ENCODE peak calls at places on chromosomes 11 and 22, in four cellular contexts. E, J, R and G are unnamed samples.

GRCh38 chr11:1084561-1085439 is 10.1 kb downstream of the MUC2 start:
- DNase-seq in R (no peak), E (peak), J (peak), G (no peak)

GRCh38 chr11:21814169-21814568 is 378.7 kb upstream of the ANO5 start:
- DNase-seq in E (no peak), R (peak), J (no peak), G (no peak)

GRCh38 chr11:1158681-1159525 is 1.1 kb downstream of the MUC5AC start:
- DNase-seq in R (no peak), J (no peak), E (peak), G (no peak)

GRCh38 chr11:72235351-72236057 is 8.5 kb downstream of the PHOX2A start:
- DNase-seq in E (no peak), R (no peak), J (peak), G (no peak)

GRCh38 chr11:10386861-10387208 is 68.2 kb upstream of the AMPD3 start:
- DNase-seq in E (no peak), J (no peak), R (no peak), G (no peak)

GRCh38 chr11:115194798-115195101 is 309.5 kb downstream of the CADM1 start:
- DNase-seq in R (no peak), J (no peak), E (no peak), G (no peak)

GRCh38 chr22:47139790-47140119 is 377.3 kb downstream of the TBC1D22A start:
- DNase-seq in E (no peak), J (no peak), R (no peak), G (no peak)

GRCh38 chr11:35798423-35798822 is 135.8 kb downstream of the TRIM44 start:
- DNase-seq in R (no peak), J (no peak), E (no peak), G (no peak)

GRCh38 chr11:109362059-109362458 is 59.9 kb upstream of the C11orf87 start:
- DNase-seq in J (no peak), E (no peak), R (no peak), G (no peak)

GRCh38 chr22:19565921-19566598 is 41.9 kb upstream of the CLDN5 start:
- DNase-seq in E (no peak), R (no peak), J (peak), G (no peak)

GRCh38 chr22:25777870-25778269 is 35.9 kb downstream of the MYO18B start:
- DNase-seq in E (no peak), J (no peak), R (peak), G (peak)

GRCh38 chr11:78841451-78842060 is 266.9 kb upstream of the NARS2 start:
- DNase-seq in E (peak), R (no peak), J (no peak), G (no peak)

GRCh38 chr11:84069048-84069447 is 782.9 kb upstream of the CCDC90B start:
- DNase-seq in R (no peak), J (no peak), E (no peak), G (no peak)

GRCh38 chr11:3359092-3359824 is 19.7 kb downstream of the ZNF195 start:
- DNase-seq in J (no peak), E (no peak), R (no peak), G (peak)

GRCh38 chr11:128604723-128605122 is 17.4 kb upstream of the ETS1 start:
- DNase-seq in R (no peak), E (no peak), J (no peak), G (no peak)

DNA sequence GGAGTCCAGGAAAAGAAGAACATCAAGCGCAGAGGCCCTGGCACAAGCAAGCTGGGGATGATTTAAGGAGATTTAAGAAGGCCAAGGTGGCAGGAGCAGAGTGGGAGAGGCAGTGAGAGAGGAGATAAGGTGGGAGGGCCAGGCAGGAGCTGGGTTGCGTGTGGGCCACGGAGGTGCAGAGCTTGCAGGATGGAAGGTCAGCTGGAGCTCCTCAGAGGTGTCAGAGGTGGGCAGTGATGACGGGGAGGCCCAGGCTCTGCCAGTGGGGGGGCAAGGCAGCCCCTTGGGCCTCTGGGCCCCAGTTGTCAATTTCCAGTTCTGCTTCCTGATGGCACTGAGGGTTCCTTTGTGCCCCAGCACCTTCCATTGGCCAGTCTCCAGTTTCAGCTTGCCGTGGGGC is 6.5 kb downstream of the FRMD8 start:
- DNase-seq in J (no peak), E (no peak), R (no peak), G (no peak)
- TF ChIP-seq NR3C1 in J (no peak), E (no peak), R (no peak), G (no peak)

GRCh38 chr11:57648791-57649735 is 649 bp downstream of the YPEL4 start:
- DNase-seq in J (no peak), R (no peak), E (peak), G (no peak)
- TF ChIP-seq NR3C1 in J (no peak), R (no peak), E (no peak), G (no peak)

GRCh38 chr11:119299416-119299815 is 17.5 kb downstream of the MCAM start:
- DNase-seq in J (no peak), E (no peak), R (no peak), G (no peak)

GRCh38 chr11:119297938-119298337 is 19.0 kb downstream of the MCAM start:
- DNase-seq in E (no peak), J (no peak), R (no peak), G (no peak)

GRCh38 chr11:119300198-119300964 is 16.5 kb downstream of the MCAM start:
- DNase-seq in J (no peak), R (no peak), E (no peak), G (no peak)

GRCh38 chr11:119295178-119295577 is 21.8 kb downstream of the MCAM start:
- DNase-seq in E (no peak), R (no peak), J (no peak), G (peak)

DNA sequence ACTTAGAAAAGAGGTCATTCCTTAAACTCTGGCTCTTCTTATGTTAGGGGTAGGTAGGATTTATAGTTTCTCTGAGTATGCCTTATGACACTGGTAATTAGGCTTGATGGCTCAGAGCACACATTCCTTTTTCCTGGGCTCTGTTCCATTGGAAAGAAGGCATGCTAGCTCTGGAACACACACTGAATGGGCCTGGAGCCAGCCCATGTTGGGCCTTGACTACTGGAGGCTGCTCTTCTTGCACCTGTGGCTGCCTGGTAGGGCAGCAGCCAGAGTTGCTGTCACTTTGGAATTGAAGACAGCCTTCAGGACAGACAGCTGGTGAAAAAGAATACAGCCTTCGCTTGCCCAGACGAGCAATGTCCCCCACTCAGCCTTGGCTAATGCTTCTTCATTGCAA is 18.2 kb downstream of the MCAM start:
- DNase-seq in E (no peak), R (no peak), J (no peak), G (no peak)
- TF ChIP-seq NR3C1 in E (no peak), R (no peak), J (no peak), G (no peak)

GRCh38 chr11:65859812-65860277 is 388 bp upstream of the MUS81 start:
- DNase-seq in E (peak), R (no peak), J (no peak), G (no peak)

GRCh38 chr11:65862191-65862735 is 2.0 kb downstream of the MUS81 start:
- DNase-seq in R (no peak), J (no peak), E (no peak), G (no peak)

GRCh38 chr11:65860278-65861164 is at the start of gene MUS81:
- DNase-seq in E (peak), R (peak), J (peak), G (peak)

GRCh38 chr11:65861533-65862183 is 1.4 kb downstream of the MUS81 start:
- DNase-seq in E (no peak), J (no peak), R (no peak), G (no peak)

GRCh38 chr11:65861165-65861505 is 902 bp downstream of the MUS81 start:
- DNase-seq in J (no peak), R (no peak), E (no peak), G (no peak)
- TF ChIP-seq NR3C1 in J (no peak), R (no peak), E (no peak), G (no peak)

DNA sequence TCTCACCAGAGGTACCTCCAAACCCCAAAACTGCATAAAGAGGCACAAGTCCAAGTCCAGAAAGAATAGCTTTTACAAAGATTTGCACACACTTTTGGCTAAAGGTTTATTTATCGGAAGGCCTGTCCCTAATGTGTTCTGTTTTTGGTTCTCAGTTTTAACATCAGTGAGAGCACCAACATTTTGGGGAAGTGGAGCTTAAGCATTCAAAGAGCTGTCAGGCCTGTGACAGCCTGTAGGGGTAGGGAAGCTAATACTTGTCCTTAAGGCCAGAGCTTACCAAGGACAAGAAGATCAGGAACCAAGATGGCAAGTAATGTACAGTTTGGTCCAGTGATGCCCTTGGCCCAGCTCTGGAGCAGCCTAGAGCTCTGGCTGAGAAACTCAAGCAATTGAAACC is 38.9 kb upstream of the SCUBE2 start:
- DNase-seq in R (no peak), J (no peak), E (no peak), G (no peak)
- TF ChIP-seq NR3C1 in R (no peak), J (no peak), E (no peak), G (no peak)

DNA sequence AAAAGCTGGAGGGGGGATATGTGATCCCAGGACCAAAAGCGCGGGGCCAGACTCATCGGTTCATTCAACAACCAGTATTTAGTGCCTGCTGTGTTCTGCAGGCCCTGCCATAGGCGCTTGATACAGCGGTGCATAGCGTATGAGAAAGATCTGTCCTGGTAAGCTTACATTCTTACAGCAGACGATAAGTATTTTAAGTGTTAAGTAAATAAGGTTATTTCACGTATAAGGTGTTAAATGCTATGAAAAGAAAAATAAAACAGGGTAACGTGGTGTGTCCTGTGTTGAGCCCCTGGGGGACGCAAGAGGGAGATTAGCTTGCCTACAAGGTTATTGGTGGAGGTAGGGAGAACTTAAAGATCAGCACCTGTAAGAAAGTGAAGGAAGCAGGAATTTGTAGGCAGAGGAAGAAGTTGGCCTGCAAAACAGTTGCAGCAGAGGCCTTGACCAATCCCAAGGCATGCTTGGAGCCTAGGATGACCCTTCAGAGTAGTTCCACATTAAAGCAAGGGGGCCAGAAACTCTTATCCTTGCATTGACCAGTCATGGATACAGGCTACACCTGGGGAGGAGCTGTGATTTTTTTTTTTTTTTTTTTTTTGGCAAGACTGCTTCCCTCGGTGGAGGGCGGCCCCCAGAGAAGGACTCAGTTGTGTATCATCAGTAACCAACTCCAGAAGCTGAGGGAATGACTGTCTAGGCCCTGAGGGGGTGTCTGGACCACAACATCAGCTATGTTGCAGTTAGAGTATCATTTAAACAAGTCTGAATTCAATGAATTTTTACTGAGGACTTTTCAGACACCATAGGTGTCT is 499 bp upstream of the LIPT2 start:
- DNase-seq in E (no peak), R (no peak), J (no peak), G (peak)
- TF ChIP-seq NR3C1 in E (no peak), R (no peak), J (no peak), G (no peak)